ENCODE peak calls at places on chromosomes 7 and 10, in six cellular contexts. N, I, G, K, Q and H are unnamed samples.

GRCh38 chr10:26448706-26449435 is 10.7 kb downstream of the APBB1IP start:
- DNase-seq in N (peak), I (no peak), G (no peak), K (no peak), Q (peak), H (no peak)

GRCh38 chr10:34732926-34733325 is 82.2 kb downstream of the PARD3 start:
- DNase-seq in N (peak), I (no peak), G (no peak), K (no peak), Q (no peak), H (peak)

GRCh38 chr7:104275900-104276299 is 52.5 kb upstream of the LHFPL3 start:
- DNase-seq in N (no peak), I (no peak), G (no peak), K (no peak), Q (no peak), H (peak)

GRCh38 chr10:79051766-79052165 is 17.0 kb upstream of the ZMIZ1 start:
- DNase-seq in N (no peak), I (no peak), G (peak), K (no peak), Q (no peak), H (no peak)

GRCh38 chr7:25844109-25844915 is 307.7 kb upstream of the NFE2L3 start:
- DNase-seq in N (no peak), I (no peak), G (no peak), K (no peak), Q (no peak), H (peak)

GRCh38 chr10:129767751-129768150 is 196.3 kb downstream of the EBF3 start:
- DNase-seq in N (no peak), I (no peak), G (no peak), K (no peak), Q (no peak), H (no peak)

GRCh38 chr7:2131341-2131740 is 101.4 kb downstream of the MAD1L1 start:
- DNase-seq in N (no peak), I (no peak), G (no peak), K (no peak), Q (no peak), H (no peak)

GRCh38 chr7:38000272-38000671 is 79.8 kb downstream of the EPDR1 start:
- DNase-seq in N (no peak), I (no peak), G (no peak), K (no peak), Q (no peak), H (no peak)

GRCh38 chr10:16867556-16867955 is 50.3 kb upstream of the RSU1 start:
- DNase-seq in N (no peak), I (no peak), G (no peak), K (peak), Q (no peak), H (peak)

GRCh38 chr10:116947838-116948529 is 57.0 kb downstream of the SHTN1 start:
- DNase-seq in N (no peak), I (no peak), G (no peak), K (peak), Q (no peak), H (peak)